ENCODE peak calls at places on chromosome 18, in seven cellular contexts. D is heart left ventricle, J is foreskin fibroblast, E is A172, F is neuronal stem cell, S is lung microvascular endothelial cell, O is left lung. W is an unnamed sample.

GRCh38 chr18:45416168-45416567 is 199.1 kb upstream of the SLC14A2 start:
- DNase-seq in O (no peak), E (peak), D (no peak), F (no peak), S (peak), J (peak), W (no peak)

GRCh38 chr18:58572181-58572580 is 56.7 kb downstream of the ALPK2 start:
- DNase-seq in O (no peak), S (no peak), D (no peak), E (peak), J (peak), F (no peak), W (peak)

GRCh38 chr18:35110037-35110436 is 68.8 kb downstream of the MAPRE2 start:
- DNase-seq in E (no peak), D (no peak), J (no peak), S (no peak), O (no peak), F (no peak), W (no peak)

GRCh38 chr18:35949903-35950627 is 22.4 kb upstream of the RMP24 start:
- DNase-seq in S (peak), O (peak), F (peak), J (peak), D (peak), E (peak), W (peak)

GRCh38 chr18:79245517-79246001 is 150.2 kb upstream of the NFATC1 start:
- DNase-seq in S (no peak), D (no peak), O (no peak), E (peak), J (peak), F (no peak), W (no peak)

GRCh38 chr18:50044402-50044801 is 150.5 kb downstream of the MYO5B start:
- DNase-seq in D (no peak), F (no peak), E (no peak), S (no peak), O (no peak), J (no peak), W (no peak)

GRCh38 chr18:78547817-78548216 is 431.8 kb upstream of the SALL3 start:
- DNase-seq in J (no peak), S (no peak), D (no peak), E (no peak), O (no peak), F (no peak), W (no peak)

GRCh38 chr18:33710269-33710668 is 132.2 kb downstream of the ASXL3 start:
- DNase-seq in D (no peak), J (no peak), E (no peak), O (no peak), S (no peak), F (no peak), W (no peak)

GRCh38 chr18:7459851-7460774 is 107.0 kb upstream of the PTPRM start:
- DNase-seq in E (no peak), D (peak), J (peak), F (no peak), O (no peak), S (no peak), W (no peak)

GRCh38 chr18:9619545-9619944 is 5.2 kb upstream of the PPP4R1 start:
- DNase-seq in O (no peak), F (no peak), E (peak), S (peak), J (peak), D (no peak), W (no peak)

GRCh38 chr18:67483237-67483636 is 33.3 kb downstream of the DSEL start:
- DNase-seq in O (no peak), D (no peak), J (no peak), E (no peak), F (no peak), S (peak), W (no peak)

GRCh38 chr18:2903006-2903405 is 56.2 kb downstream of the EMILIN2 start:
- DNase-seq in J (peak), D (peak), E (peak), O (no peak), F (no peak), S (no peak), W (peak)

GRCh38 chr18:13233746-13234527 is 15.4 kb downstream of the LDLRAD4 start:
- DNase-seq in S (no peak), F (no peak), O (no peak), D (no peak), J (no peak), E (no peak), W (no peak)

GRCh38 chr18:26429535-26429934 is 118.8 kb downstream of the KCTD1 start:
- DNase-seq in J (peak), D (no peak), E (peak), S (no peak), F (no peak), O (no peak), W (peak)

GRCh38 chr18:69567813-69568488 is 167.3 kb downstream of the DOK6 start:
- DNase-seq in F (no peak), J (no peak), E (no peak), D (no peak), S (peak), O (peak), W (no peak)

GRCh38 chr18:36757081-36757480 is 71.7 kb downstream of the TPGS2 start:
- DNase-seq in F (peak), J (peak), D (no peak), E (peak), S (peak), O (no peak), W (peak)

GRCh38 chr18:70720607-70721006 is 431.8 kb downstream of the SOCS6 start:
- DNase-seq in D (no peak), F (no peak), E (no peak), S (no peak), J (no peak), O (no peak), W (no peak)

GRCh38 chr18:57015036-57015805 is 131.7 kb upstream of the BOD1L2 start:
- DNase-seq in J (no peak), D (no peak), O (peak), F (peak), E (no peak), S (no peak), W (no peak)

GRCh38 chr18:56294484-56295183 is 343.8 kb downstream of the TXNL1 start:
- DNase-seq in D (no peak), O (no peak), S (no peak), E (no peak), J (no peak), F (no peak), W (no peak)

GRCh38 chr18:79483971-79484491 is 88.3 kb downstream of the NFATC1 start:
- DNase-seq in D (no peak), F (no peak), S (no peak), O (peak), E (no peak), J (no peak), W (no peak)

GRCh38 chr18:77486985-77487384 is 237.3 kb downstream of the GALR1 start:
- DNase-seq in F (no peak), E (no peak), J (peak), S (no peak), D (no peak), O (no peak), W (no peak)

GRCh38 chr18:68428026-68428425 is 286.9 kb downstream of the TMX3 start:
- DNase-seq in F (no peak), S (no peak), D (peak), J (peak), E (peak), O (no peak), W (peak)

GRCh38 chr18:55220523-55220922 is 261.3 kb upstream of the CCDC68 start:
- DNase-seq in O (no peak), J (no peak), S (peak), D (no peak), F (no peak), E (no peak), W (no peak)

GRCh38 chr18:22499421-22499820 is 81.7 kb upstream of the CTAGE1 start:
- DNase-seq in S (no peak), E (no peak), O (no peak), D (no peak), F (no peak), J (no peak), W (no peak)

GRCh38 chr18:27235218-27235870 is 50.2 kb upstream of the CHST9 start:
- DNase-seq in O (no peak), J (no peak), D (no peak), F (no peak), S (no peak), E (no peak), W (no peak)

GRCh38 chr18:4241218-4241617 is 213.9 kb downstream of the DLGAP1 start:
- DNase-seq in D (no peak), J (no peak), O (no peak), F (no peak), E (no peak), S (no peak), W (no peak)

GRCh38 chr18:33669589-33669988 is 91.6 kb downstream of the ASXL3 start:
- DNase-seq in S (no peak), J (no peak), O (no peak), E (no peak), F (no peak), D (no peak), W (no peak)

GRCh38 chr18:543447-543846 is 36.7 kb upstream of the CETN1 start:
- DNase-seq in E (no peak), S (no peak), O (no peak), J (no peak), D (no peak), F (no peak), W (no peak)

GRCh38 chr18:28041366-28041765 is 135.6 kb downstream of the CDH2 start:
- DNase-seq in J (no peak), O (no peak), S (no peak), F (peak), D (no peak), E (no peak), W (peak)

GRCh38 chr18:39241534-39241933 is 1675.9 kb upstream of the CELF4 start:
- DNase-seq in D (no peak), F (no peak), S (no peak), O (no peak), J (no peak), E (no peak), W (no peak)

GRCh38 chr18:5518899-5519371 is 24.9 kb downstream of the EPB41L3 start:
- DNase-seq in D (no peak), E (no peak), S (no peak), O (no peak), J (peak), F (no peak), W (no peak)

GRCh38 chr18:59005266-59005665 is 134.4 kb upstream of the SEC11C start:
- DNase-seq in F (no peak), S (no peak), D (peak), J (peak), E (peak), O (no peak), W (peak)

GRCh38 chr18:7980136-7980535 is 413.0 kb downstream of the PTPRM start:
- DNase-seq in D (no peak), S (no peak), O (no peak), J (no peak), F (no peak), E (no peak), W (no peak)

GRCh38 chr18:65425366-65425765 is 325.4 kb upstream of the CDH7 start:
- DNase-seq in D (no peak), J (no peak), F (no peak), E (no peak), O (no peak), S (no peak), W (no peak)

GRCh38 chr18:22871809-22872525 is 61.2 kb upstream of the RBBP8 start:
- DNase-seq in D (no peak), S (peak), F (no peak), O (no peak), E (peak), J (peak), W (no peak)

GRCh38 chr18:22043837-22044236 is 125.6 kb upstream of the GATA6 start:
- DNase-seq in E (no peak), F (no peak), S (no peak), D (no peak), O (no peak), J (no peak), W (no peak)

GRCh38 chr18:79317718-79318117 is 78.0 kb upstream of the NFATC1 start:
- DNase-seq in F (no peak), S (no peak), O (no peak), J (no peak), E (no peak), D (no peak), W (no peak)

GRCh38 chr18:22169889-22170420 is 566 bp downstream of the GATA6 start:
- DNase-seq in F (no peak), J (no peak), S (peak), O (peak), E (peak), D (peak), W (no peak)